ENCODE peak calls at places on chromosomes 12 and 14, in eight cellular contexts. C, A, S, J, G, Q, H and L are unnamed samples.

GRCh38 chr12:57031228-57031670 is 14.9 kb upstream of the TAC3 start:
- DNase-seq in Q (peak), S (no peak), G (peak), H (peak), C (no peak), A (no peak), J (peak), L (no peak)

GRCh38 chr12:2722806-2723205 is 72.0 kb upstream of the FKBP4 start:
- DNase-seq in J (no peak), G (no peak), S (no peak), C (no peak), Q (no peak), H (peak), A (no peak), L (no peak)

GRCh38 chr14:87049886-87050820 is 942.8 kb downstream of the GALC start:
- DNase-seq in J (peak), G (peak), C (peak), A (peak), H (peak), S (no peak), Q (peak), L (no peak)

GRCh38 chr14:55340482-55340881 is 69.3 kb downstream of the FBXO34 start:
- DNase-seq in H (no peak), J (no peak), C (no peak), Q (no peak), G (no peak), S (no peak), A (no peak), L (no peak)

GRCh38 chr14:90381011-90381790 is 15.6 kb upstream of the CALM1 start:
- DNase-seq in A (peak), C (peak), G (peak), S (peak), Q (no peak), H (no peak), J (no peak), L (no peak)

GRCh38 chr12:13197526-13198141 is 1.1 kb downstream of the EMP1 start:
- DNase-seq in J (no peak), G (no peak), A (no peak), H (no peak), Q (no peak), C (no peak), S (no peak), L (no peak)

GRCh38 chr12:53806689-53807088 is 54.9 kb upstream of the CISTR start:
- DNase-seq in A (no peak), S (no peak), J (no peak), G (no peak), Q (no peak), H (no peak), C (peak), L (no peak)

GRCh38 chr14:101507306-101508150 is 53.8 kb upstream of the DIO3 start:
- DNase-seq in J (no peak), G (no peak), Q (no peak), H (no peak), C (no peak), A (no peak), S (peak), L (no peak)

GRCh38 chr12:130204441-130204840 is 42.2 kb downstream of the FZD10 start:
- DNase-seq in A (no peak), H (no peak), J (peak), Q (no peak), S (no peak), C (no peak), G (no peak), L (no peak)

GRCh38 chr14:72598328-72598727 is 295.6 kb downstream of the DPF3 start:
- DNase-seq in C (no peak), H (no peak), G (no peak), A (no peak), S (no peak), J (no peak), Q (no peak), L (no peak)

GRCh38 chr14:32744811-32745445 is 193.8 kb upstream of the NPAS3 start:
- DNase-seq in G (no peak), J (no peak), H (peak), S (no peak), A (no peak), Q (no peak), C (no peak), L (no peak)

GRCh38 chr14:104224516-104225281 is 86.3 kb downstream of the KIF26A start:
- DNase-seq in S (no peak), G (peak), Q (peak), C (peak), J (no peak), H (no peak), A (peak), L (no peak)

GRCh38 chr12:104669851-104670337 is 213.1 kb downstream of the CHST11 start:
- DNase-seq in Q (no peak), A (no peak), J (no peak), H (peak), G (no peak), S (no peak), C (peak), L (peak)

GRCh38 chr12:104702565-104703139 is 245.9 kb downstream of the CHST11 start:
- DNase-seq in Q (no peak), G (no peak), S (no peak), A (no peak), C (no peak), J (no peak), H (no peak), L (no peak)

DNA sequence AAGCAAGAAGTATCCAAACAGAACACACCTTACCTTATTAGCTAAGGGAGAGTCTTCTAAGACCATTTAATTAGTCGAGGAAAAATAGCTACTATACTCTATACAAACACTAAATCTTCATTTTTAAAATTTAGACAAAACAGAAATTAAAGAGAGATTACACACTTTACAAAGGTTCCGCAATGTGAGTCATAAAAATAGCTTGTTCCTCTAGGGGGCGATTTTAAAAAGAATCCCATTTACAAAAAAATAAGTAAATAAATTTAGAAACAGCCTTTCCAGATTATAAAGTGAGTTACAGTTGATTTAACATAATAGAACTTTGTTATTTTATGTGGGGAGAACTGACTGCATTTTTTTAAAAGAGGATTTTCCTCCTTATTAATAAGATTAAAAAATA is 201.6 kb downstream of the PAX9 start:
- DNase-seq in G (no peak), S (no peak), J (no peak), H (no peak), A (no peak), C (peak), Q (no peak), L (no peak)
- TF ChIP-seq CTCF in G (no peak), S (no peak), J (peak), H (no peak), A (peak), C (no peak), Q (no peak), L (no peak)

GRCh38 chr14:23094666-23095195 is at the start of gene ACIN1:
- DNase-seq in H (peak), G (peak), J (peak), C (peak), S (peak), Q (peak), A (peak), L (peak)

GRCh38 chr14:23095196-23096108 is at the start of gene C14orf119:
- DNase-seq in G (peak), S (peak), H (peak), J (peak), C (peak), A (peak), Q (peak), L (no peak)

GRCh38 chr14:23093526-23093925 is 1.4 kb downstream of the ACIN1 start:
- DNase-seq in A (no peak), H (no peak), J (no peak), C (no peak), Q (no peak), S (no peak), G (no peak), L (no peak)

GRCh38 chr14:23093104-23093503 is 1.8 kb downstream of the ACIN1 start:
- DNase-seq in H (no peak), S (no peak), A (no peak), Q (no peak), G (no peak), J (no peak), C (no peak), L (no peak)

DNA sequence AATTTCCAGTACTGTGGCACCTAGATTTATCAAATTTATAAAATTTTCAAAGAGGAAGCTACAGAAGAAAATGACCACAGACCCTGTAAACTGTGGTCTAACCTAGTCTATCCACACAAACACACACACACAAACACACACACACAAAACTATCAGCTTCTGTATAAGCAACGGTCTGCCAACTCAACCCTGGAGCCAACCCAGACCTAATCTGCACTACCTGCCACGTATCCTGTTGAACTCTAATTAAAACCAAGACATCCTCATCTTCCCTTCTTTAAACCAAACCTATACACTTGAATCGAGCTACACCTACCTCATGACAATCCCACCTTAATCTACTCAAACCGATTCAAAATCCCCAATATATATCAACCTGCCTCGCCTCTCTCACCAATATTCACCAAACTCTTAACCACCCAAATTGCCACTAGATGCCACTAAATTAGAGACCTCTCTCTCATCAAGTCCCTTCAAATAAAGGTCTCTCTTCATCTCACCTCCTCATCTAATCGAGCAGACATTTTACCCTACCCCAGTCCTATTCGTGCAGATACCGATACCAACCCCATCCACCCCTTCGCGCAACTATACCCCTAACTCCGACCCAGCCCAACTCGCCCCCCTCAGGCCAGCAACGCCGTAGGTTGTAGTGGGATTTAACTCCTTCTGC is 807 bp downstream of the ACIN1 start:
- DNase-seq in G (no peak), C (peak), H (no peak), Q (no peak), A (no peak), S (no peak), J (no peak), L (no peak)
- TF ChIP-seq CTCF in G (peak), C (peak), H (no peak), Q (peak), A (peak), S (no peak), J (no peak), L (no peak)

GRCh38 chr12:94754653-94755052 is 104.3 kb upstream of the TMCC3 start:
- DNase-seq in S (no peak), J (no peak), G (no peak), Q (no peak), C (peak), H (no peak), A (no peak), L (no peak)
- TF ChIP-seq CTCF in S (no peak), J (no peak), G (peak), Q (peak), C (peak), H (peak), A (no peak), L (no peak)

GRCh38 chr12:107759410-107759809 is 1.5 kb downstream of the PRDM4 start:
- DNase-seq in A (peak), J (peak), G (no peak), S (no peak), H (peak), C (peak), Q (peak), L (no peak)

GRCh38 chr12:107762874-107763273 is 1.9 kb upstream of the PRDM4 start:
- DNase-seq in Q (no peak), H (no peak), J (no peak), G (no peak), C (no peak), A (no peak), S (no peak), L (no peak)

GRCh38 chr12:107760207-107760816 is 625 bp downstream of the PRDM4 start:
- DNase-seq in J (peak), A (peak), H (peak), G (peak), Q (peak), C (peak), S (peak), L (peak)

GRCh38 chr12:107761502-107761904 is 566 bp upstream of the PRDM4 start:
- DNase-seq in C (peak), Q (no peak), J (no peak), G (peak), S (no peak), A (peak), H (no peak), L (no peak)

GRCh38 chr12:107760817-107761501 is at the start of gene PRDM4:
- DNase-seq in J (peak), G (peak), A (peak), H (peak), C (peak), Q (peak), S (peak), L (peak)
- TF ChIP-seq CTCF in J (peak), G (no peak), A (peak), H (no peak), C (no peak), Q (peak), S (peak), L (no peak)

DNA sequence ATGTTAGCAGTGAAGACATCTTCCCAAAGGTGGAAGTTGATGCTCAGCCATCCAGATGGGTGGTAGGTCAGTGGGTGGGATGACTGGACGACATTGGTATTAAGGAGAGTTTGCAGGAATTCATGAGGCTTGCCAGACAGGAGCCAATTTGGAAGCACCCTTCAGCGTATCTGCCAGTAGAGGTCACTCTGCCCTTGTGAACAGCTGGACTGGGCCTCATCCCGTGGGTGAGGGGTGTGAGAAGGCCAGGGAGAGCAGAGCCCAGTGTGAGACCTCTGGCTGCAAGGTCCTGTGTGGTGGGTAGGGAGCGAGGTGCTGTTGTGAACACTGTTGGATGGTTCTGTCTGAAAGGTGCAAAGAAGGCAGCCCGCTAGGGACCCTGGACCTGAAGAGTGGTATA is 37.7 kb downstream of the SLC5A8 start:
- DNase-seq in Q (peak), J (no peak), S (no peak), G (peak), A (peak), C (peak), H (peak), L (no peak)
- TF ChIP-seq CTCF in Q (no peak), J (no peak), S (no peak), G (no peak), A (peak), C (peak), H (no peak), L (no peak)

DNA sequence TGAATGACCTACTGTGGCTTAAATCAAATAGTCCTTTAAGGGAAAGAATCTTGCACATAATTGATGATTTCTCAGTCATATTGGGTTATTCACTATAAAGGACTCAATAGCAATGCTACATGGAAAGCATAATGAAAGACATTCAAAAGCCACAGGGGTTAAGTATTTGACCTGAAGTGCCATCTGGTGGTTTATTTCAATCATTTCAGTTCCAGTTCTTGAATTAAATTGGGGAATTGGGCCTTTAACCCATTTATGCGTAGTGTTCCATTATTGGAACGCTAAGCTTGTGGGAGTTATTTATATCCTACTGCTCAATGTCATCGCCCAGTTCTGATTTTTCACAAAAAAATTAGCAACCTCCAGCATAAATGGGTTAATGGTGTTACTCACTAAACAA is 41.3 kb upstream of the C12orf71 start:
- DNase-seq in S (no peak), H (peak), A (peak), J (peak), Q (peak), G (peak), C (peak), L (no peak)
- TF ChIP-seq CTCF in S (no peak), H (peak), A (peak), J (no peak), Q (peak), G (no peak), C (no peak), L (no peak)

DNA sequence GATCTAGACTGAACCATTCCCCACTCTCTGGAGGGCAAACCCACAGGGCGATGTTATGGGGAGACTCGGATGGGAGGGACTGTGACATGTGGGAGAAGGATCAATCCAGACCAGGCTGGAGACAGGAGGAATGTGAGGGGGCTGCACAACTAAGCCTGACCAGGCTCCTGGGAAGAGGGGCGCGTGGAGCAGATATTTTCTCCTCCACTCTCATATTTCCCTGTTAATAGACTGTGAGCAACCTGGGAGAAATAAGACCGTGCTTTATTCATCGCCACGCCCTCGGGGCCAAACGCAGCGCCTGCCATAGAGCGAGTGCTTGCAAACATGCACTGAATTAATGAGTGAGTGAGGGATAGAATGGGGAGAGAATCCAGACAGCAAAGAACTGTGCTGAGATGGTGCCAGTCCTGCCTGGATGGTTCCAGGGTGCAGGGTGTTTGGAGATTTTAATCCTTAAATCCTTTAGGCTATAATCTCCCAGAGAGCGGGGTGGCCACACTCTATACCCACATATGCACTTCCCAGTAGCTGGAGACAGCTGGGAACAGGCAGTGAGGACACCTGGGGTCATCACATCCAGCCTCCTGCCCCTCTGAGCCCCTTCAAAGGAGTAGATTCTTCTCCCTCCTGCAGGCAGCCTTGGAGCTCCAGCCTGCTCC is 13.6 kb upstream of the FAIM2 start:
- DNase-seq in Q (no peak), J (no peak), A (no peak), G (no peak), H (no peak), C (no peak), S (no peak), L (no peak)
- TF ChIP-seq CTCF in Q (no peak), J (no peak), A (no peak), G (no peak), H (no peak), C (no peak), S (no peak), L (no peak)

GRCh38 chr14:82046512-82047226 is 513.0 kb upstream of the SEL1L start:
- DNase-seq in C (no peak), G (no peak), H (no peak), J (no peak), Q (no peak), S (no peak), A (no peak), L (no peak)

GRCh38 chr14:82047777-82048470 is 514.3 kb upstream of the SEL1L start:
- DNase-seq in H (no peak), S (no peak), G (no peak), C (no peak), Q (no peak), J (no peak), A (no peak), L (no peak)

DNA sequence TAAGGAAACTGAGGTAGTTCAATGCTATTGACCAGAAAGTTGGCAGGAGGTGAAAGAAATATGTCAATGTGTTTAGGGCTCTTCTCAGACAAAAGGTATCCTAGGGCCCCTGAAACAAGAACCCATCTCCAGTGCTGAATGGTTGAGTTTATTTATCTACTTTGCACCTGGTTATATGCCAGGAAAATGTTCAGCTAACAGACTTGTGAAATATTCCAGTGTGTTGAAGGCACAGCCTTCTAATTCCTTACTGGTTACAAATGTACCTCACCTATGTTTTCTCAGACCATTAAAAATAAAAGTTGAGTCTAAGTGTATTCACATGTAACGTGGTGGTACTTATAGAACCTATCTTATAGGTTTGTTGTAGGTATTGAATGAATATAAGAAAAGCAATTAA is 511.7 kb upstream of the SEL1L start:
- DNase-seq in G (no peak), H (no peak), J (no peak), A (no peak), Q (no peak), C (no peak), S (no peak), L (no peak)
- TF ChIP-seq CTCF in G (no peak), H (no peak), J (no peak), A (no peak), Q (no peak), C (no peak), S (no peak), L (no peak)

DNA sequence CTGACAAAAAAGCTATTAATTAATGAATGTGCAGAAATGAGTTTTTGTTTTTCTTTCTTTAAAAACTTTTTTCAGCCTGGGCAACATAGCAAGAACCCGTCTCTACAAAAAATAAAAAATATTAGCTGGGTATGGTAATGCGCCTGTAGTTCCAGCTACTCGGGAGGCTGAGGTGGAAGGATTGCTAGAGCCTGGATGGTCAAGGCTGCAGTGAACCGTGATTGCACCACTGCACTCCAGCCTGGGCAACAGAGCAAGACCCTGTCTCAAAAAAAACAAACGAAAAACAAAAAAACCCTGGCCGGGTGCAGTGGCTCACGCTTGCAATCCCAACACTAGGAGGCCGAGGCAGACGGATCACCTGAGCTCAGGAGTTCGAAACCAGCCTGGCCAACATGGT is 7.9 kb downstream of the GIT2 start:
- DNase-seq in J (no peak), C (no peak), Q (no peak), A (no peak), G (no peak), S (no peak), H (no peak), L (no peak)
- TF ChIP-seq CTCF in J (no peak), C (no peak), Q (no peak), A (no peak), G (no peak), S (no peak), H (no peak), L (no peak)

DNA sequence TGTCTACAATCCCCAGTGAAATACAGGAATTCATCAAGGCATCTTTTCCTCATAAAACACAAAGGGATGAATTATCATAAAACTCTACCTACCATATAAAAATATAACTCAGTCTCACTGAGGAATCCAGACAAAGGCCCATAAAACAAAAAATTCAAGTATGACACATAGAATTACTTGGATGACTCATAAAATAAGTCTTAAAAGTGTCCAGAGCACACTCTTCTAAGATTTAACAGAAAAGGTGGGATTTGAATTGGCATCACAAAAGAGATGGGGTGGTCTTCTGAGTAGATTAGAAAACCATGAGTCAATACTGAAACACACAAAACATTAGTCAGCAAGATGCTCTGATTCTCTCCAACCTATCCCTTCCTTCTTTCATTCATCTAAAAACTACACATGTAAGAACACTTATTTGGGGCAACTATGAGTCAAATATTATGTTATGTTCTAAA is 202.7 kb upstream of the GARIN6 start:
- DNase-seq in J (peak), C (no peak), S (no peak), H (peak), A (no peak), G (no peak), Q (peak), L (no peak)
- TF ChIP-seq CTCF in J (no peak), C (no peak), S (no peak), H (no peak), A (no peak), G (no peak), Q (no peak), L (no peak)